ENCODE peak calls at places on chromosomes 3 and 15, in six cellular contexts. J is left cardiac atrium; Z is CD8-positive, alpha-beta memory T cell; A is iris pigment epithelial cell; U is NCI-H748 treated with DMSO at 0.1 percent for 48 hours; Q is activated T-cell treated with anti-CD3 and anti-CD28 coated beads, Interleukin-2, amount 50 U/mL, for 72 hours. W is an unnamed sample.

GRCh38 chr3:32596926-32597369 is 26.3 kb upstream of the DYNC1LI1 start:
- DNase-seq in U (no peak), Q (no peak), Z (no peak), A (peak; percentile 27), J (peak; percentile 67), W (no peak)

GRCh38 chr3:474828-475227 is 278.3 kb downstream of the CHL1 start:
- DNase-seq in J (no peak), U (no peak), Z (no peak), A (no peak), Q (no peak), W (no peak)

GRCh38 chr3:36932979-36933378 is 11.9 kb downstream of the TRANK1 start:
- DNase-seq in Z (no peak), Q (no peak), A (peak; percentile 51), U (no peak), J (no peak), W (no peak)

GRCh38 chr15:81163961-81164800 is 30.1 kb downstream of the CFAP161 start:
- DNase-seq in A (peak; percentile 94), Q (no peak), Z (no peak), J (no peak), U (no peak), W (peak; percentile 87)

GRCh38 chr15:71151061-71151460 is 35.8 kb downstream of the THSD4 start:
- DNase-seq in Q (no peak), U (no peak), A (peak; percentile 65), Z (no peak), J (no peak), W (peak; percentile 53)

GRCh38 chr15:89359471-89360293 is 25.1 kb upstream of the POLG start:
- DNase-seq in J (no peak), U (no peak), A (no peak), Q (no peak), Z (no peak), W (no peak)

GRCh38 chr3:158842946-158843345 is 41.1 kb downstream of the MFSD1 start:
- DNase-seq in A (no peak), U (no peak), J (no peak), Q (no peak), Z (no peak), W (peak; percentile 37)

GRCh38 chr3:71629289-71630252 is 46.0 kb upstream of the FOXP1 start:
- DNase-seq in Q (no peak), Z (no peak), U (no peak), J (no peak), A (peak; percentile 41), W (peak; percentile 86)

GRCh38 chr3:53191836-53192480 is 30.9 kb downstream of the PRKCD start:
- DNase-seq in U (no peak), A (no peak), Q (no peak), Z (no peak), J (no peak), W (no peak)

GRCh38 chr15:96130734-96131133 is 199.8 kb upstream of the NR2F2 start:
- DNase-seq in Z (no peak), A (no peak), J (no peak), U (no peak), Q (no peak), W (no peak)

GRCh38 chr3:146274833-146275232 is 23.9 kb upstream of the PLSCR4 start:
- DNase-seq in U (no peak), Q (no peak), Z (no peak), J (no peak), A (peak; percentile 87), W (peak; percentile 92)

GRCh38 chr3:177887475-177887874 is 648.8 kb upstream of the KCNMB2 start:
- DNase-seq in U (no peak), Z (no peak), J (no peak), A (no peak), Q (no peak), W (no peak)

GRCh38 chr15:82832601-82833209 is 23.3 kb downstream of the WHAMM start:
- DNase-seq in U (no peak), A (peak; percentile 90), Q (peak; percentile 50), Z (no peak), J (no peak), W (peak; percentile 91)

GRCh38 chr3:169548194-169548593 is 115.3 kb downstream of the MECOM start:
- DNase-seq in J (no peak), U (no peak), A (no peak), Q (no peak), Z (no peak), W (no peak)

GRCh38 chr15:65856821-65857455 is 12.4 kb upstream of the RAB11A start:
- DNase-seq in U (peak; percentile 21), Z (peak; percentile 67), A (peak; percentile 43), J (peak; percentile 68), Q (peak; percentile 84), W (peak; percentile 60)

GRCh38 chr15:87777054-87777498 is 479.5 kb downstream of the NTRK3 start:
- DNase-seq in Z (no peak), U (no peak), A (peak; percentile 74), J (peak; percentile 51), Q (no peak), W (peak; percentile 30)

GRCh38 chr3:126322181-126322967 is 34.8 kb downstream of the KLF15 start:
- DNase-seq in A (no peak), J (no peak), U (no peak), Q (no peak), Z (no peak), W (no peak)

GRCh38 chr3:43638594-43639447 is 17.0 kb upstream of the ANO10 start:
- DNase-seq in A (no peak), J (no peak), U (peak; percentile 5), Z (peak; percentile 16), Q (peak; percentile 42), W (no peak)

GRCh38 chr15:57969355-57969754 is 96.2 kb downstream of the ALDH1A2 start:
- DNase-seq in A (peak; percentile 46), J (no peak), U (peak; percentile 1), Z (no peak), Q (no peak), W (peak; percentile 53)

GRCh38 chr15:57557267-57557666 is 34.4 kb upstream of the MYZAP start:
- DNase-seq in A (no peak), Z (no peak), J (no peak), Q (no peak), U (no peak), W (no peak)

GRCh38 chr3:141167681-141168080 is 63.9 kb upstream of the PXYLP1 start:
- DNase-seq in Q (no peak), J (no peak), Z (no peak), A (no peak), U (no peak), W (no peak)

GRCh38 chr3:57959407-57960173 is 48.6 kb upstream of the FLNB start:
- DNase-seq in J (peak; percentile 62), Z (no peak), U (no peak), A (no peak), Q (no peak), W (peak; percentile 74)

GRCh38 chr3:133448478-133449122 is 48.7 kb downstream of the BFSP2 start:
- DNase-seq in Q (peak; percentile 72), J (no peak), U (no peak), A (no peak), Z (no peak), W (no peak)

GRCh38 chr3:30645077-30645476 is 38.7 kb downstream of the TGFBR2 start:
- DNase-seq in Z (no peak), Q (no peak), A (no peak), J (no peak), U (no peak), W (no peak)

GRCh38 chr3:79886204-79886603 is 118.4 kb upstream of the ROBO1 start:
- DNase-seq in Z (no peak), U (no peak), A (peak; percentile 42), Q (no peak), J (no peak), W (no peak)

GRCh38 chr15:45251888-45252287 is at the start of gene SLC28A2:
- DNase-seq in A (no peak), J (no peak), Q (no peak), U (no peak), Z (no peak), W (no peak)

GRCh38 chr15:90046846-90047481 is 45.8 kb downstream of the ZNF710 start:
- DNase-seq in Z (no peak), Q (no peak), J (peak; percentile 30), U (no peak), A (no peak), W (no peak)

GRCh38 chr15:86555939-86556725 is 476.5 kb downstream of the AGBL1 start:
- DNase-seq in U (peak; percentile 38), Q (no peak), Z (no peak), A (no peak), J (no peak), W (no peak)

GRCh38 chr3:15309662-15310335 is 22.6 kb downstream of the SH3BP5 start:
- DNase-seq in A (peak; percentile 51), U (no peak), Q (peak; percentile 69), Z (no peak), J (no peak), W (peak; percentile 48)

GRCh38 chr15:68271854-68272471 is 5.6 kb upstream of the FEM1B start:
- DNase-seq in U (no peak), Q (no peak), J (no peak), A (peak; percentile 87), Z (no peak), W (peak; percentile 88)

GRCh38 chr3:11613851-11614491 is 29.7 kb downstream of the VGLL4 start:
- DNase-seq in A (no peak), J (no peak), Z (no peak), U (no peak), Q (no peak), W (peak; percentile 63)

GRCh38 chr3:49619649-49620048 is 54.5 kb upstream of the APEH start:
- DNase-seq in Z (no peak), J (no peak), U (no peak), Q (no peak), A (no peak), W (no peak)

GRCh38 chr15:63440756-63441155 is 59.1 kb upstream of the CA12 start:
- DNase-seq in Z (no peak), U (no peak), Q (no peak), A (no peak), J (no peak), W (no peak)

GRCh38 chr15:61871926-61872522 is 188.2 kb downstream of the VPS13C start:
- DNase-seq in U (peak; percentile 5), J (no peak), A (peak; percentile 32), Z (no peak), Q (no peak), W (peak; percentile 49)

GRCh38 chr15:36398212-36398611 is 181.2 kb upstream of the CDIN1 start:
- DNase-seq in J (no peak), Q (no peak), U (no peak), Z (no peak), A (no peak), W (no peak)

GRCh38 chr15:65867244-65867643 is 2.0 kb upstream of the RAB11A start:
- DNase-seq in Z (no peak), U (no peak), A (peak; percentile 11), Q (no peak), J (no peak), W (peak; percentile 10)

GRCh38 chr3:57872606-57873005 is 116.5 kb downstream of the SLMAP start:
- DNase-seq in Z (no peak), A (peak; percentile 67), J (no peak), Q (no peak), U (no peak), W (no peak)